ENCODE peak calls at places on chromosomes 7 and 10, in ten cellular contexts. One of them, this sample, is unnamed. For H3K9me3, the result is how much of the 10 kb centered on the place peaks cover.

GRCh38 chr7:68288099-68288498 is 1291.5 kb downstream of the TYW1 start:
- DNase-seq in adipocyte: no peak
- DNase-seq in cardiac muscle cell: no peak
- DNase-seq in CD4-positive, alpha-beta memory T cell: no peak
- DNase-seq in BE2C: no peak
- DNase-seq in mucosa of descending colon: no peak
- DNase-seq in left ventricle myocardium inferior: no peak
- DNase-seq in CD8-positive, alpha-beta memory T cell: no peak
- DNase-seq in thoracic aorta: no peak
- DNase-seq in stomach: no peak
- DNase-seq in this sample: no peak

GRCh38 chr10:124708246-124708779 is 35.9 kb downstream of the FAM53B start:
- DNase-seq in CD4-positive, alpha-beta memory T cell: peak
- DNase-seq in adipocyte: no peak
- DNase-seq in BE2C: no peak
- DNase-seq in mucosa of descending colon: peak
- DNase-seq in cardiac muscle cell: no peak
- DNase-seq in stomach: no peak
- DNase-seq in thoracic aorta: no peak
- DNase-seq in CD8-positive, alpha-beta memory T cell: no peak
- DNase-seq in left ventricle myocardium inferior: no peak
- DNase-seq in this sample: no peak

GRCh38 chr7:158650821-158651225 is 53.8 kb downstream of the NCAPG2 start:
- DNase-seq in stomach: no peak
- DNase-seq in CD4-positive, alpha-beta memory T cell: no peak
- DNase-seq in thoracic aorta: no peak
- DNase-seq in adipocyte: peak
- DNase-seq in mucosa of descending colon: no peak
- DNase-seq in BE2C: no peak
- DNase-seq in CD8-positive, alpha-beta memory T cell: no peak
- DNase-seq in cardiac muscle cell: no peak
- DNase-seq in left ventricle myocardium inferior: no peak
- DNase-seq in this sample: no peak

GRCh38 chr10:118276727-118277126 is 65.4 kb downstream of the FAM204A start:
- DNase-seq in stomach: no peak
- DNase-seq in CD4-positive, alpha-beta memory T cell: no peak
- DNase-seq in mucosa of descending colon: no peak
- DNase-seq in CD8-positive, alpha-beta memory T cell: no peak
- DNase-seq in BE2C: no peak
- DNase-seq in adipocyte: no peak
- DNase-seq in cardiac muscle cell: no peak
- DNase-seq in thoracic aorta: no peak
- DNase-seq in left ventricle myocardium inferior: no peak
- DNase-seq in this sample: no peak

GRCh38 chr7:138008046-138008587 is 6.2 kb upstream of the CREB3L2 start:
- DNase-seq in CD4-positive, alpha-beta memory T cell: no peak
- DNase-seq in BE2C: no peak
- DNase-seq in CD8-positive, alpha-beta memory T cell: no peak
- DNase-seq in stomach: no peak
- DNase-seq in thoracic aorta: no peak
- DNase-seq in mucosa of descending colon: no peak
- DNase-seq in adipocyte: no peak
- DNase-seq in cardiac muscle cell: no peak
- DNase-seq in left ventricle myocardium inferior: no peak
- DNase-seq in this sample: no peak

GRCh38 chr7:1854521-1855395 is 184.7 kb downstream of the ELFN1 start:
- DNase-seq in stomach: no peak
- DNase-seq in CD8-positive, alpha-beta memory T cell: peak
- DNase-seq in cardiac muscle cell: no peak
- DNase-seq in adipocyte: no peak
- DNase-seq in thoracic aorta: no peak
- DNase-seq in BE2C: peak
- DNase-seq in CD4-positive, alpha-beta memory T cell: no peak
- DNase-seq in mucosa of descending colon: peak
- DNase-seq in left ventricle myocardium inferior: peak
- DNase-seq in this sample: peak

GRCh38 chr10:27893320-27894014 is 105.4 kb downstream of the ODAD2 start:
- DNase-seq in CD4-positive, alpha-beta memory T cell: no peak
- DNase-seq in BE2C: no peak
- DNase-seq in left ventricle myocardium inferior: no peak
- DNase-seq in adipocyte: no peak
- DNase-seq in cardiac muscle cell: no peak
- DNase-seq in mucosa of descending colon: no peak
- DNase-seq in stomach: no peak
- DNase-seq in thoracic aorta: no peak
- DNase-seq in CD8-positive, alpha-beta memory T cell: no peak
- DNase-seq in this sample: no peak

GRCh38 chr10:24617771-24618396 is 105.8 kb downstream of the ARHGAP21 start:
- DNase-seq in BE2C: peak
- DNase-seq in CD4-positive, alpha-beta memory T cell: peak
- DNase-seq in stomach: peak
- DNase-seq in adipocyte: peak
- DNase-seq in mucosa of descending colon: peak
- DNase-seq in CD8-positive, alpha-beta memory T cell: peak
- DNase-seq in thoracic aorta: no peak
- DNase-seq in cardiac muscle cell: peak
- DNase-seq in left ventricle myocardium inferior: peak
- DNase-seq in this sample: peak

GRCh38 chr10:109454691-109455090 is 468.6 kb downstream of the XPNPEP1 start:
- DNase-seq in adipocyte: no peak
- DNase-seq in mucosa of descending colon: no peak
- DNase-seq in thoracic aorta: no peak
- DNase-seq in stomach: no peak
- DNase-seq in CD8-positive, alpha-beta memory T cell: no peak
- DNase-seq in cardiac muscle cell: no peak
- DNase-seq in BE2C: no peak
- DNase-seq in CD4-positive, alpha-beta memory T cell: no peak
- DNase-seq in left ventricle myocardium inferior: no peak
- DNase-seq in this sample: no peak

GRCh38 chr7:88759216-88759955 is at the start of gene ZNF804B:
- DNase-seq in CD8-positive, alpha-beta memory T cell: no peak
- DNase-seq in CD4-positive, alpha-beta memory T cell: no peak
- DNase-seq in left ventricle myocardium inferior: peak
- DNase-seq in adipocyte: peak
- DNase-seq in stomach: no peak
- DNase-seq in BE2C: peak
- DNase-seq in mucosa of descending colon: no peak
- DNase-seq in cardiac muscle cell: peak
- DNase-seq in thoracic aorta: no peak
- DNase-seq in this sample: no peak

GRCh38 chr7:138388673-138389491 is 71.2 kb upstream of the TRIM24 start:
- DNase-seq in left ventricle myocardium inferior: no peak
- DNase-seq in mucosa of descending colon: no peak
- DNase-seq in adipocyte: no peak
- DNase-seq in thoracic aorta: no peak
- DNase-seq in BE2C: no peak
- DNase-seq in cardiac muscle cell: no peak
- DNase-seq in stomach: no peak
- DNase-seq in CD4-positive, alpha-beta memory T cell: no peak
- DNase-seq in CD8-positive, alpha-beta memory T cell: no peak
- DNase-seq in this sample: no peak

GRCh38 chr7:70156052-70156451 is 557.8 kb downstream of the AUTS2 start:
- DNase-seq in mucosa of descending colon: no peak
- DNase-seq in cardiac muscle cell: no peak
- DNase-seq in adipocyte: no peak
- DNase-seq in stomach: no peak
- DNase-seq in CD4-positive, alpha-beta memory T cell: no peak
- DNase-seq in BE2C: no peak
- DNase-seq in left ventricle myocardium inferior: no peak
- DNase-seq in CD8-positive, alpha-beta memory T cell: no peak
- DNase-seq in thoracic aorta: no peak
- DNase-seq in this sample: no peak

GRCh38 chr7:158779061-158779992 is 50.0 kb downstream of the ESYT2 start:
- DNase-seq in thoracic aorta: no peak
- DNase-seq in stomach: peak
- DNase-seq in mucosa of descending colon: peak
- DNase-seq in adipocyte: no peak
- DNase-seq in BE2C: no peak
- DNase-seq in CD8-positive, alpha-beta memory T cell: no peak
- DNase-seq in CD4-positive, alpha-beta memory T cell: no peak
- DNase-seq in left ventricle myocardium inferior: no peak
- DNase-seq in cardiac muscle cell: no peak
- DNase-seq in this sample: no peak

GRCh38 chr10:48694371-48695030 is 9.8 kb downstream of the WDFY4 start:
- DNase-seq in thoracic aorta: no peak
- DNase-seq in adipocyte: no peak
- DNase-seq in BE2C: no peak
- DNase-seq in CD4-positive, alpha-beta memory T cell: no peak
- DNase-seq in mucosa of descending colon: no peak
- DNase-seq in stomach: no peak
- DNase-seq in CD8-positive, alpha-beta memory T cell: no peak
- DNase-seq in cardiac muscle cell: no peak
- DNase-seq in left ventricle myocardium inferior: no peak
- DNase-seq in this sample: no peak

GRCh38 chr7:106217089-106217542 is 67.7 kb downstream of the NAMPT start:
- DNase-seq in cardiac muscle cell: no peak
- DNase-seq in mucosa of descending colon: peak
- DNase-seq in stomach: peak
- DNase-seq in thoracic aorta: peak
- DNase-seq in left ventricle myocardium inferior: peak
- DNase-seq in CD8-positive, alpha-beta memory T cell: no peak
- DNase-seq in BE2C: no peak
- DNase-seq in adipocyte: peak
- DNase-seq in CD4-positive, alpha-beta memory T cell: no peak
- DNase-seq in this sample: no peak

GRCh38 chr10:96840841-96841518 is 8.9 kb downstream of the LCOR start:
- DNase-seq in stomach: no peak
- DNase-seq in cardiac muscle cell: no peak
- DNase-seq in adipocyte: peak
- DNase-seq in left ventricle myocardium inferior: no peak
- DNase-seq in thoracic aorta: no peak
- DNase-seq in BE2C: no peak
- DNase-seq in mucosa of descending colon: no peak
- DNase-seq in CD4-positive, alpha-beta memory T cell: no peak
- DNase-seq in CD8-positive, alpha-beta memory T cell: no peak
- DNase-seq in this sample: no peak

GRCh38 chr7:43211276-43211675 is 98.8 kb downstream of the HECW1 start:
- DNase-seq in thoracic aorta: no peak
- DNase-seq in CD8-positive, alpha-beta memory T cell: no peak
- DNase-seq in BE2C: no peak
- DNase-seq in cardiac muscle cell: peak
- DNase-seq in stomach: no peak
- DNase-seq in mucosa of descending colon: no peak
- DNase-seq in adipocyte: no peak
- DNase-seq in left ventricle myocardium inferior: no peak
- DNase-seq in CD4-positive, alpha-beta memory T cell: no peak
- DNase-seq in this sample: no peak

GRCh38 chr10:23343591-23344225 is 889 bp downstream of the C10orf67 start:
- DNase-seq in left ventricle myocardium inferior: peak
- DNase-seq in cardiac muscle cell: peak
- DNase-seq in CD4-positive, alpha-beta memory T cell: peak
- DNase-seq in adipocyte: peak
- DNase-seq in CD8-positive, alpha-beta memory T cell: peak
- DNase-seq in stomach: peak
- DNase-seq in mucosa of descending colon: peak
- DNase-seq in thoracic aorta: no peak
- DNase-seq in BE2C: peak
- DNase-seq in this sample: peak

GRCh38 chr7:157635148-157635500 is 298.3 kb downstream of the DNAJB6 start:
- DNase-seq in cardiac muscle cell: no peak
- DNase-seq in stomach: no peak
- DNase-seq in CD4-positive, alpha-beta memory T cell: no peak
- DNase-seq in left ventricle myocardium inferior: no peak
- DNase-seq in BE2C: no peak
- DNase-seq in CD8-positive, alpha-beta memory T cell: no peak
- DNase-seq in adipocyte: no peak
- DNase-seq in thoracic aorta: no peak
- DNase-seq in mucosa of descending colon: no peak
- DNase-seq in this sample: no peak
- H3K9me3 ChIP-seq in cardiac muscle cell: under half
- H3K9me3 ChIP-seq in stomach: under half
- H3K9me3 ChIP-seq in CD4-positive, alpha-beta memory T cell: under half
- H3K9me3 ChIP-seq in left ventricle myocardium inferior: under half
- H3K9me3 ChIP-seq in BE2C: under half
- H3K9me3 ChIP-seq in CD8-positive, alpha-beta memory T cell: under half
- H3K9me3 ChIP-seq in adipocyte: under half
- H3K9me3 ChIP-seq in thoracic aorta: under half
- H3K9me3 ChIP-seq in mucosa of descending colon: under half
- H3K9me3 ChIP-seq in this sample: under half

GRCh38 chr10:133442967-133443924 is 10.5 kb upstream of the SCART1 start:
- DNase-seq in CD8-positive, alpha-beta memory T cell: no peak
- DNase-seq in stomach: no peak
- DNase-seq in left ventricle myocardium inferior: no peak
- DNase-seq in cardiac muscle cell: no peak
- DNase-seq in adipocyte: no peak
- DNase-seq in BE2C: no peak
- DNase-seq in mucosa of descending colon: no peak
- DNase-seq in thoracic aorta: no peak
- DNase-seq in CD4-positive, alpha-beta memory T cell: no peak
- DNase-seq in this sample: no peak
- H3K9me3 ChIP-seq in CD8-positive, alpha-beta memory T cell: under half
- H3K9me3 ChIP-seq in stomach: under half
- H3K9me3 ChIP-seq in left ventricle myocardium inferior: under half
- H3K9me3 ChIP-seq in cardiac muscle cell: under half
- H3K9me3 ChIP-seq in adipocyte: under half
- H3K9me3 ChIP-seq in BE2C: under half
- H3K9me3 ChIP-seq in mucosa of descending colon: under half
- H3K9me3 ChIP-seq in thoracic aorta: under half
- H3K9me3 ChIP-seq in CD4-positive, alpha-beta memory T cell: under half
- H3K9me3 ChIP-seq in this sample: under half

DNA sequence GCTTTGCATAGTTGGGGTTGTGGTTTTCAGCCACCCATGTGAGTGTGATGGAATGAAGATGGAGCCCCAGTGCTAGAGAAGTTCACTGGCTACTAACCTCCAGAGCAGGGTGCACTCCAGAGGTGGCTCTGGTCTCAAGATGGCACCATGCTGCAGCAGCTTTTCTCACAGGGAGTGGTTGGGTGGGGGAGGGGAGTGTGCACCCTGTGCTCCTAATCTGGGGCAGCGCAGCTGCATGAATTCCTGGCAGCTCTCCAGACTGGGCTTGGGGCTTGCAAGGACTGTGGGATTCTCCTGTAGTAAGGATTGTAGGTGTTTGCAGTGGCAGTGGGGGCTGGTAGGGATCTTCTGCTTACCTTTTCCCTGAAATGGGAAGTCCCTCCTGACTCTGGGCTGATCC is 23.7 kb downstream of the PHTF2 start:
- DNase-seq in adipocyte: no peak
- DNase-seq in cardiac muscle cell: no peak
- DNase-seq in left ventricle myocardium inferior: no peak
- DNase-seq in CD8-positive, alpha-beta memory T cell: no peak
- DNase-seq in BE2C: peak
- DNase-seq in stomach: no peak
- DNase-seq in thoracic aorta: no peak
- DNase-seq in CD4-positive, alpha-beta memory T cell: no peak
- DNase-seq in mucosa of descending colon: no peak
- DNase-seq in this sample: no peak
- H3K9me3 ChIP-seq in adipocyte: under half
- H3K9me3 ChIP-seq in cardiac muscle cell: under half
- H3K9me3 ChIP-seq in left ventricle myocardium inferior: half or more
- H3K9me3 ChIP-seq in CD8-positive, alpha-beta memory T cell: under half
- H3K9me3 ChIP-seq in BE2C: under half
- H3K9me3 ChIP-seq in stomach: under half
- H3K9me3 ChIP-seq in thoracic aorta: under half
- H3K9me3 ChIP-seq in CD4-positive, alpha-beta memory T cell: under half
- H3K9me3 ChIP-seq in mucosa of descending colon: under half
- H3K9me3 ChIP-seq in this sample: under half

DNA sequence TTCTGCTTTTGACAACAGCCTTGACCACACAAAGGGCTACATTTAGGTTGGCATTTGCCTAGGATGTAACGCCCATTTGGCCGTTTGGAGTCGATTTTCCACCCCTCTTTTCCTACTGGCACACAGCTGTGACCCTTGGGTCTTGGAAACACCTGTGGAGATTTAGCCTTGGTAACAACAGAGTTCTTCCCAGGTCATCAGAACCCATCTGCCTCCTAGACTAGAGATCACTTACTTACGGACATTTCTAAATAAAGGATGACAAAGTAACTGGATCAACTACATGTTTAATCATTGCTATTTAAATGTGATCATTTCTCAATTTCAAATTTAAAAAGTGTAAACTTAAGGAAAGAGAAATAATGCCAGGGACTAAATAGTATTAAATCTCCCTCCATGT is 42.0 kb upstream of the SVIL start:
- DNase-seq in stomach: no peak
- DNase-seq in CD8-positive, alpha-beta memory T cell: no peak
- DNase-seq in adipocyte: no peak
- DNase-seq in left ventricle myocardium inferior: no peak
- DNase-seq in CD4-positive, alpha-beta memory T cell: no peak
- DNase-seq in BE2C: no peak
- DNase-seq in mucosa of descending colon: no peak
- DNase-seq in cardiac muscle cell: no peak
- DNase-seq in thoracic aorta: no peak
- DNase-seq in this sample: no peak
- H3K9me3 ChIP-seq in stomach: under half
- H3K9me3 ChIP-seq in CD8-positive, alpha-beta memory T cell: under half
- H3K9me3 ChIP-seq in adipocyte: under half
- H3K9me3 ChIP-seq in left ventricle myocardium inferior: under half
- H3K9me3 ChIP-seq in CD4-positive, alpha-beta memory T cell: under half
- H3K9me3 ChIP-seq in BE2C: under half
- H3K9me3 ChIP-seq in mucosa of descending colon: under half
- H3K9me3 ChIP-seq in cardiac muscle cell: under half
- H3K9me3 ChIP-seq in thoracic aorta: under half
- H3K9me3 ChIP-seq in this sample: under half